ENCODE peak calls at places on chromosomes 16 and 17, in six cellular contexts. S is B cell, Z is cardiac muscle cell, P is H9, L is NCI-H1105 treated with DMSO at 0.1 percent for 48 hours, J is erythroblast. O is an unnamed sample.

GRCh38 chr17:71022758-71023157 is 853.4 kb downstream of the KCNJ2 start:
- DNase-seq in L (no peak), S (no peak), P (no peak), J (no peak), Z (no peak), O (no peak)

GRCh38 chr16:85426806-85427205 is 186.3 kb upstream of the GSE1 start:
- DNase-seq in L (no peak), P (no peak), J (no peak), S (no peak), Z (no peak), O (no peak)

GRCh38 chr16:86319871-86320270 is 190.5 kb upstream of the FOXF1 start:
- DNase-seq in Z (peak), S (no peak), J (no peak), L (no peak), P (no peak), O (no peak)

GRCh38 chr16:69188716-69189115 is 1.8 kb downstream of the SNTB2 start:
- DNase-seq in P (no peak), J (no peak), S (no peak), Z (peak), L (no peak), O (no peak)

GRCh38 chr17:82204831-82205719 is 7.6 kb downstream of the CCDC57 start:
- DNase-seq in P (no peak), J (peak), S (no peak), Z (peak), L (no peak), O (no peak)

GRCh38 chr17:82244413-82245140 is 15.7 kb downstream of the SLC16A3 start:
- DNase-seq in J (peak), S (no peak), L (no peak), P (no peak), Z (peak), O (no peak)

GRCh38 chr17:81067331-81067730 is 32.4 kb downstream of the BAIAP2 start:
- DNase-seq in S (no peak), L (no peak), P (no peak), J (peak), Z (peak), O (no peak)

GRCh38 chr16:1494711-1495110 is 1.6 kb downstream of the TELO2 start:
- DNase-seq in S (no peak), J (no peak), L (no peak), P (no peak), Z (peak), O (no peak)

GRCh38 chr17:76085731-76086366 is 6.9 kb downstream of the ZACN start:
- DNase-seq in P (no peak), Z (no peak), L (no peak), J (no peak), S (no peak), O (no peak)

GRCh38 chr16:29303520-29303919 is 103.0 kb downstream of the NPIPB11 start:
- DNase-seq in P (no peak), J (no peak), Z (no peak), L (no peak), S (no peak), O (no peak)

GRCh38 chr16:22638393-22639206 is 127.9 kb downstream of the NPIPB5 start:
- DNase-seq in Z (peak), L (no peak), P (no peak), S (no peak), J (no peak), O (no peak)

GRCh38 chr16:13909872-13910303 is 10.1 kb upstream of the ERCC4 start:
- DNase-seq in J (no peak), Z (peak), P (no peak), S (no peak), L (no peak), O (peak)

GRCh38 chr17:63446981-63447687 is 1.0 kb upstream of the CYB561 start:
- DNase-seq in S (peak), L (no peak), Z (peak), J (no peak), P (peak), O (no peak)

GRCh38 chr17:68456529-68457167 is 648 bp downstream of the WIPI1 start:
- DNase-seq in Z (peak), P (peak), S (no peak), J (peak), L (peak), O (peak)

GRCh38 chr17:46020023-46020735 is 21.1 kb downstream of the STH start:
- DNase-seq in P (no peak), S (peak), Z (no peak), L (no peak), J (no peak), O (no peak)

GRCh38 chr16:70159355-70160348 is 13.9 kb upstream of the CLEC18C start:
- DNase-seq in J (no peak), P (no peak), Z (no peak), L (no peak), S (no peak), O (no peak)

GRCh38 chr17:79001190-79002020 is 8.2 kb downstream of the CANT1 start:
- DNase-seq in Z (no peak), L (no peak), J (no peak), P (no peak), S (no peak), O (no peak)

GRCh38 chr16:64952177-64952576 is 169.7 kb downstream of the CDH11 start:
- DNase-seq in L (no peak), S (no peak), P (no peak), Z (peak), J (no peak), O (no peak)

GRCh38 chr16:57693539-57693938 is 1.1 kb upstream of the DRC7 start:
- DNase-seq in L (no peak), Z (no peak), J (no peak), P (no peak), S (no peak), O (no peak)

GRCh38 chr16:80759419-80760162 is 44.8 kb downstream of the CDYL2 start:
- DNase-seq in Z (no peak), S (no peak), P (no peak), L (no peak), J (no peak), O (no peak)

GRCh38 chr17:72422505-72423285 is 301.9 kb downstream of the SOX9 start:
- DNase-seq in J (no peak), Z (peak), S (peak), L (no peak), P (no peak), O (no peak)

GRCh38 chr17:68512967-68513474 is 791 bp downstream of the PRKAR1A start:
- DNase-seq in Z (peak), J (peak), S (peak), L (peak), P (no peak), O (peak)

GRCh38 chr17:74442670-74443515 is 11.0 kb downstream of the GPRC5C start:
- DNase-seq in L (peak), P (peak), J (no peak), Z (peak), S (peak), O (peak)

GRCh38 chr17:12398636-12399035 is 267.1 kb upstream of the MYOCD start:
- DNase-seq in J (no peak), P (no peak), S (no peak), Z (no peak), L (no peak), O (no peak)

GRCh38 chr16:918068-918467 is 52.7 kb downstream of the LMF1 start:
- DNase-seq in J (no peak), S (no peak), P (no peak), L (no peak), Z (no peak), O (no peak)

GRCh38 chr17:28997811-28998210 is 8.0 kb downstream of the SEZ6 start:
- DNase-seq in Z (no peak), P (no peak), S (no peak), J (no peak), L (peak), O (no peak)

GRCh38 chr16:66786551-66786950 is 14.8 kb downstream of the TERB1 start:
- DNase-seq in P (no peak), L (no peak), Z (no peak), S (no peak), J (no peak), O (no peak)

GRCh38 chr17:1555618-1556471 is 6.7 kb downstream of the PITPNA start:
- DNase-seq in S (peak), L (no peak), P (no peak), Z (no peak), J (no peak), O (no peak)

GRCh38 chr17:44115585-44116415 is 7.6 kb downstream of the HDAC5 start:
- DNase-seq in L (no peak), J (peak), S (peak), P (no peak), Z (peak), O (peak)

GRCh38 chr17:4475001-4475400 is 23.7 kb upstream of the SPNS2 start:
- DNase-seq in J (no peak), L (no peak), Z (no peak), S (no peak), P (no peak), O (no peak)

GRCh38 chr16:88064889-88065746 is 113.9 kb downstream of the BANP start:
- DNase-seq in Z (no peak), S (no peak), L (no peak), J (no peak), P (no peak), O (no peak)

GRCh38 chr17:8681175-8681949 is 50.8 kb upstream of the MYH10 start:
- DNase-seq in J (no peak), L (no peak), P (no peak), Z (peak), S (no peak), O (no peak)

GRCh38 chr16:87062569-87063442 is 254.4 kb downstream of the C16orf95 start:
- DNase-seq in P (peak), Z (peak), S (peak), J (peak), L (peak), O (no peak)

GRCh38 chr16:11742041-11742535 is 569 bp downstream of the TXNDC11 start:
- DNase-seq in S (no peak), Z (no peak), P (peak), J (no peak), L (no peak), O (no peak)

GRCh38 chr17:75059369-75060345 is 12.6 kb downstream of the KCTD2 start:
- DNase-seq in L (no peak), J (peak), S (no peak), Z (peak), P (no peak), O (no peak)

GRCh38 chr16:81632392-81633146 is 146.5 kb upstream of the PLCG2 start:
- DNase-seq in Z (peak), S (no peak), J (peak), L (no peak), P (no peak), O (no peak)

GRCh38 chr16:85712841-85713240 is 24.1 kb upstream of the GINS2 start:
- DNase-seq in J (no peak), L (no peak), S (no peak), Z (no peak), P (no peak), O (no peak)

GRCh38 chr17:16920628-16921020 is 51.3 kb downstream of the TNFRSF13B start:
- DNase-seq in P (no peak), L (no peak), Z (no peak), S (no peak), J (no peak), O (no peak)